ENCODE peak calls at places on chromosome 18, in nine cellular contexts. One of them, this sample, is unnamed.

GRCh38 chr18:41966943-41967342 is 11.9 kb downstream of the PIK3C3 start:
- DNase-seq in upper lobe of right lung: no peak
- DNase-seq in prostate gland: no peak
- DNase-seq in DND-41: no peak
- DNase-seq in psoas muscle: no peak
- DNase-seq in foreskin fibroblast: peak; percentile 6
- DNase-seq in astrocyte of the spinal cord: no peak
- DNase-seq in RWPE2: no peak
- DNase-seq in lower leg skin: no peak
- DNase-seq in this sample: no peak

GRCh38 chr18:28875059-28875458 is 698.1 kb upstream of the CDH2 start:
- DNase-seq in foreskin fibroblast: no peak
- DNase-seq in RWPE2: no peak
- DNase-seq in upper lobe of right lung: no peak
- DNase-seq in astrocyte of the spinal cord: peak; percentile 21
- DNase-seq in lower leg skin: no peak
- DNase-seq in prostate gland: no peak
- DNase-seq in DND-41: no peak
- DNase-seq in psoas muscle: no peak
- DNase-seq in this sample: peak; percentile 60

GRCh38 chr18:50870138-50870845 is 8.6 kb upstream of the ME2 start:
- DNase-seq in psoas muscle: no peak
- DNase-seq in prostate gland: peak; percentile 63
- DNase-seq in RWPE2: peak; percentile 85
- DNase-seq in lower leg skin: no peak
- DNase-seq in upper lobe of right lung: peak; percentile 66
- DNase-seq in foreskin fibroblast: peak; percentile 78
- DNase-seq in DND-41: no peak
- DNase-seq in astrocyte of the spinal cord: peak; percentile 71
- DNase-seq in this sample: no peak

GRCh38 chr18:48803951-48804855 is 146.6 kb downstream of the SMAD7 start:
- DNase-seq in DND-41: no peak
- DNase-seq in psoas muscle: no peak
- DNase-seq in prostate gland: no peak
- DNase-seq in astrocyte of the spinal cord: no peak
- DNase-seq in RWPE2: peak; percentile 52
- DNase-seq in upper lobe of right lung: peak; percentile 45
- DNase-seq in lower leg skin: peak; percentile 78
- DNase-seq in foreskin fibroblast: no peak
- DNase-seq in this sample: no peak

GRCh38 chr18:28287146-28287545 is 110.2 kb upstream of the CDH2 start:
- DNase-seq in RWPE2: no peak
- DNase-seq in prostate gland: no peak
- DNase-seq in lower leg skin: no peak
- DNase-seq in astrocyte of the spinal cord: no peak
- DNase-seq in psoas muscle: no peak
- DNase-seq in upper lobe of right lung: no peak
- DNase-seq in DND-41: no peak
- DNase-seq in foreskin fibroblast: no peak
- DNase-seq in this sample: no peak

GRCh38 chr18:11689972-11690570 is 1.0 kb downstream of the GNAL start:
- DNase-seq in astrocyte of the spinal cord: peak; percentile 10
- DNase-seq in prostate gland: no peak
- DNase-seq in foreskin fibroblast: peak; percentile 53
- DNase-seq in lower leg skin: peak; percentile 82
- DNase-seq in DND-41: no peak
- DNase-seq in RWPE2: no peak
- DNase-seq in psoas muscle: no peak
- DNase-seq in upper lobe of right lung: no peak
- DNase-seq in this sample: peak; percentile 3

GRCh38 chr18:63905361-63905760 is 2.4 kb upstream of the SERPINB10 start:
- DNase-seq in prostate gland: no peak
- DNase-seq in lower leg skin: no peak
- DNase-seq in astrocyte of the spinal cord: no peak
- DNase-seq in RWPE2: no peak
- DNase-seq in psoas muscle: no peak
- DNase-seq in foreskin fibroblast: peak; percentile 52
- DNase-seq in DND-41: no peak
- DNase-seq in upper lobe of right lung: no peak
- DNase-seq in this sample: no peak

GRCh38 chr18:40956213-40956612 is 998.8 kb upstream of the PIK3C3 start:
- DNase-seq in prostate gland: no peak
- DNase-seq in astrocyte of the spinal cord: no peak
- DNase-seq in RWPE2: no peak
- DNase-seq in foreskin fibroblast: no peak
- DNase-seq in psoas muscle: no peak
- DNase-seq in lower leg skin: no peak
- DNase-seq in upper lobe of right lung: no peak
- DNase-seq in DND-41: no peak
- DNase-seq in this sample: no peak

GRCh38 chr18:44309185-44309584 is 371.5 kb upstream of the SETBP1 start:
- DNase-seq in psoas muscle: no peak
- DNase-seq in upper lobe of right lung: no peak
- DNase-seq in RWPE2: no peak
- DNase-seq in prostate gland: no peak
- DNase-seq in foreskin fibroblast: peak; percentile 65
- DNase-seq in lower leg skin: no peak
- DNase-seq in DND-41: no peak
- DNase-seq in astrocyte of the spinal cord: peak; percentile 54
- DNase-seq in this sample: peak; percentile 5

GRCh38 chr18:36456622-36457021 is 159.1 kb downstream of the FHOD3 start:
- DNase-seq in psoas muscle: no peak
- DNase-seq in upper lobe of right lung: no peak
- DNase-seq in foreskin fibroblast: no peak
- DNase-seq in prostate gland: no peak
- DNase-seq in DND-41: no peak
- DNase-seq in RWPE2: no peak
- DNase-seq in lower leg skin: no peak
- DNase-seq in astrocyte of the spinal cord: no peak
- DNase-seq in this sample: no peak

GRCh38 chr18:240175-240574 is 27.7 kb downstream of the THOC1 start:
- DNase-seq in lower leg skin: no peak
- DNase-seq in upper lobe of right lung: no peak
- DNase-seq in astrocyte of the spinal cord: no peak
- DNase-seq in prostate gland: no peak
- DNase-seq in foreskin fibroblast: no peak
- DNase-seq in DND-41: no peak
- DNase-seq in RWPE2: no peak
- DNase-seq in psoas muscle: no peak
- DNase-seq in this sample: no peak

GRCh38 chr18:13615432-13615861 is 110.9 kb downstream of the FAM210A start:
- DNase-seq in lower leg skin: no peak
- DNase-seq in psoas muscle: no peak
- DNase-seq in DND-41: no peak
- DNase-seq in foreskin fibroblast: no peak
- DNase-seq in RWPE2: no peak
- DNase-seq in upper lobe of right lung: no peak
- DNase-seq in astrocyte of the spinal cord: peak; percentile 5
- DNase-seq in prostate gland: no peak
- DNase-seq in this sample: no peak

GRCh38 chr18:48161201-48161910 is 230.9 kb upstream of the SMAD2 start:
- DNase-seq in RWPE2: peak; percentile 80
- DNase-seq in upper lobe of right lung: peak; percentile 91
- DNase-seq in DND-41: peak; percentile 76
- DNase-seq in prostate gland: peak; percentile 72
- DNase-seq in foreskin fibroblast: peak; percentile 80
- DNase-seq in lower leg skin: peak; percentile 96
- DNase-seq in astrocyte of the spinal cord: peak; percentile 52
- DNase-seq in psoas muscle: peak; percentile 82
- DNase-seq in this sample: no peak

GRCh38 chr18:64271264-64271663 is 122.4 kb upstream of the LINC00305 start:
- DNase-seq in upper lobe of right lung: no peak
- DNase-seq in foreskin fibroblast: no peak
- DNase-seq in lower leg skin: no peak
- DNase-seq in RWPE2: no peak
- DNase-seq in prostate gland: no peak
- DNase-seq in DND-41: no peak
- DNase-seq in psoas muscle: no peak
- DNase-seq in astrocyte of the spinal cord: no peak
- DNase-seq in this sample: no peak

GRCh38 chr18:31658670-31659573 is 25.5 kb downstream of the B4GALT6 start:
- DNase-seq in DND-41: no peak
- DNase-seq in foreskin fibroblast: no peak
- DNase-seq in prostate gland: no peak
- DNase-seq in psoas muscle: no peak
- DNase-seq in RWPE2: no peak
- DNase-seq in lower leg skin: no peak
- DNase-seq in astrocyte of the spinal cord: peak; percentile 48
- DNase-seq in upper lobe of right lung: no peak
- DNase-seq in this sample: peak; percentile 0

GRCh38 chr18:62777814-62778213 is 62.5 kb downstream of the PHLPP1 start:
- DNase-seq in psoas muscle: no peak
- DNase-seq in foreskin fibroblast: peak; percentile 49
- DNase-seq in DND-41: no peak
- DNase-seq in prostate gland: no peak
- DNase-seq in lower leg skin: no peak
- DNase-seq in RWPE2: no peak
- DNase-seq in astrocyte of the spinal cord: no peak
- DNase-seq in upper lobe of right lung: no peak
- DNase-seq in this sample: no peak

GRCh38 chr18:67318651-67319050 is 197.9 kb downstream of the DSEL start:
- DNase-seq in foreskin fibroblast: peak; percentile 59
- DNase-seq in psoas muscle: no peak
- DNase-seq in astrocyte of the spinal cord: peak; percentile 61
- DNase-seq in upper lobe of right lung: no peak
- DNase-seq in lower leg skin: no peak
- DNase-seq in DND-41: no peak
- DNase-seq in RWPE2: no peak
- DNase-seq in prostate gland: no peak
- DNase-seq in this sample: no peak

GRCh38 chr18:36256094-36256493 is 41.4 kb upstream of the FHOD3 start:
- DNase-seq in foreskin fibroblast: no peak
- DNase-seq in prostate gland: no peak
- DNase-seq in psoas muscle: no peak
- DNase-seq in RWPE2: no peak
- DNase-seq in lower leg skin: no peak
- DNase-seq in astrocyte of the spinal cord: no peak
- DNase-seq in DND-41: no peak
- DNase-seq in upper lobe of right lung: no peak
- DNase-seq in this sample: no peak

GRCh38 chr18:46324556-46324955 is 220.4 kb downstream of the HAUS1 start:
- DNase-seq in DND-41: peak; percentile 34
- DNase-seq in psoas muscle: no peak
- DNase-seq in foreskin fibroblast: peak; percentile 77
- DNase-seq in RWPE2: no peak
- DNase-seq in astrocyte of the spinal cord: peak; percentile 44
- DNase-seq in lower leg skin: no peak
- DNase-seq in prostate gland: no peak
- DNase-seq in upper lobe of right lung: no peak
- DNase-seq in this sample: no peak

GRCh38 chr18:24683965-24684364 is 223.5 kb downstream of the HRH4 start:
- DNase-seq in astrocyte of the spinal cord: no peak
- DNase-seq in prostate gland: no peak
- DNase-seq in lower leg skin: no peak
- DNase-seq in psoas muscle: no peak
- DNase-seq in upper lobe of right lung: no peak
- DNase-seq in DND-41: no peak
- DNase-seq in foreskin fibroblast: no peak
- DNase-seq in RWPE2: no peak
- DNase-seq in this sample: no peak

GRCh38 chr18:78699516-78699915 is 280.1 kb upstream of the SALL3 start:
- DNase-seq in DND-41: no peak
- DNase-seq in lower leg skin: peak; percentile 78
- DNase-seq in foreskin fibroblast: no peak
- DNase-seq in psoas muscle: no peak
- DNase-seq in RWPE2: no peak
- DNase-seq in prostate gland: peak; percentile 34
- DNase-seq in upper lobe of right lung: no peak
- DNase-seq in astrocyte of the spinal cord: no peak
- DNase-seq in this sample: no peak

GRCh38 chr18:26771524-26771923 is 94.0 kb downstream of the AQP4 start:
- DNase-seq in upper lobe of right lung: no peak
- DNase-seq in psoas muscle: no peak
- DNase-seq in DND-41: peak; percentile 45
- DNase-seq in lower leg skin: no peak
- DNase-seq in astrocyte of the spinal cord: no peak
- DNase-seq in foreskin fibroblast: peak; percentile 4
- DNase-seq in prostate gland: no peak
- DNase-seq in RWPE2: no peak
- DNase-seq in this sample: no peak
- TF ChIP-seq CTCF in upper lobe of right lung: peak; percentile 38
- TF ChIP-seq CTCF in psoas muscle: no peak
- TF ChIP-seq CTCF in DND-41: peak; percentile 68
- TF ChIP-seq CTCF in lower leg skin: no peak
- TF ChIP-seq CTCF in astrocyte of the spinal cord: peak; percentile 31
- TF ChIP-seq CTCF in foreskin fibroblast: peak; percentile 6
- TF ChIP-seq CTCF in prostate gland: peak; percentile 36
- TF ChIP-seq CTCF in RWPE2: no peak
- TF ChIP-seq CTCF in this sample: peak; percentile 37

GRCh38 chr18:55546873-55547704 is 40.9 kb downstream of the TCF4 start:
- DNase-seq in astrocyte of the spinal cord: peak; percentile 86
- DNase-seq in DND-41: no peak
- DNase-seq in RWPE2: no peak
- DNase-seq in upper lobe of right lung: no peak
- DNase-seq in lower leg skin: no peak
- DNase-seq in prostate gland: no peak
- DNase-seq in psoas muscle: no peak
- DNase-seq in foreskin fibroblast: peak; percentile 70
- DNase-seq in this sample: peak; percentile 86
- H3K4me3 ChIP-seq in astrocyte of the spinal cord: peak overlapping the region; percentile 17
- H3K4me3 ChIP-seq in DND-41: no peak overlapping the region
- H3K4me3 ChIP-seq in RWPE2: no peak overlapping the region
- H3K4me3 ChIP-seq in upper lobe of right lung: no peak overlapping the region
- H3K4me3 ChIP-seq in lower leg skin: no peak overlapping the region
- H3K4me3 ChIP-seq in prostate gland: no peak overlapping the region
- H3K4me3 ChIP-seq in psoas muscle: peak overlapping the region; percentile 56
- H3K4me3 ChIP-seq in foreskin fibroblast: peak overlapping the region; percentile 44
- H3K4me3 ChIP-seq in this sample: peak overlapping the region; percentile 11

DNA sequence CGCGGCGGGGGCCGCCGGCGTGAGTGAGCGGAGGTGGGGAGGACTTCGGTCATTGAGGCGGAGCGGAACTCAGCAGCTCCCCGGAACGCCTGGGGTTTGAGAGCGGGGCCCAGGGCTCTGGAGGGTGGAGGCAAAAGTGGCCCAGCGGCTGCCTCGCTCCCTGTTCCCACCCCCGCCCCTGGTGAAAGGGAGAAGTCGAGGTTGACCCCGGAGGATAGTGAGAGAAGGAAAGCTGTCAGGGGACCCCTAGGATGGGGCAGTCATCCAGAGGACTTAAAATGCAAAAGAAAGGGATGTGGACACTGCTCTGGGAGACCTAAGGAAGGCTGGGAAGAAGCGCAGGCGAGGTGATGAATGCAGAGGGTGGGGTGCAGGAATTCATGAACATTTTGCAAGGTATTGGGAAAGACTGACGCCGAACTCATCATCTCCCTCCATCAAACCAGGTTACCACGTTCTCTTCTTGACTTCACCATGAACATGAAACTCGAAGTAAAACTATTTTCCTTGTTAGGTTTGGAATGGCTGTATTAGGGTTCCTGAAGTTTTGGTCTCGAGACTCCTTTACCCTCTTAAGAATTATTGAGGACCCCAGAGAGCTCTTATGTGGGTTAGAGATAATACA is 788 bp downstream of the MALT1 start:
- DNase-seq in foreskin fibroblast: peak; percentile 62
- DNase-seq in psoas muscle: no peak
- DNase-seq in lower leg skin: no peak
- DNase-seq in upper lobe of right lung: no peak
- DNase-seq in prostate gland: peak; percentile 28
- DNase-seq in astrocyte of the spinal cord: peak; percentile 33
- DNase-seq in DND-41: no peak
- DNase-seq in RWPE2: no peak
- DNase-seq in this sample: no peak
- TF ChIP-seq CTCF in foreskin fibroblast: no peak
- TF ChIP-seq CTCF in psoas muscle: no peak
- TF ChIP-seq CTCF in lower leg skin: no peak
- TF ChIP-seq CTCF in upper lobe of right lung: no peak
- TF ChIP-seq CTCF in prostate gland: no peak
- TF ChIP-seq CTCF in astrocyte of the spinal cord: no peak
- TF ChIP-seq CTCF in DND-41: no peak
- TF ChIP-seq CTCF in RWPE2: peak; percentile 18
- TF ChIP-seq CTCF in this sample: no peak

GRCh38 chr18:21739604-21740473 is 753 bp upstream of the MIB1 start:
- DNase-seq in RWPE2: no peak
- DNase-seq in upper lobe of right lung: no peak
- DNase-seq in lower leg skin: no peak
- DNase-seq in foreskin fibroblast: no peak
- DNase-seq in prostate gland: no peak
- DNase-seq in DND-41: no peak
- DNase-seq in astrocyte of the spinal cord: no peak
- DNase-seq in psoas muscle: no peak
- DNase-seq in this sample: no peak
- H3K4me3 ChIP-seq in RWPE2: peak overlapping the region; percentile 71
- H3K4me3 ChIP-seq in upper lobe of right lung: peak overlapping the region; percentile 73
- H3K4me3 ChIP-seq in lower leg skin: no peak overlapping the region
- H3K4me3 ChIP-seq in foreskin fibroblast: peak overlapping the region; percentile 50
- H3K4me3 ChIP-seq in prostate gland: peak overlapping the region; percentile 89
- H3K4me3 ChIP-seq in DND-41: peak overlapping the region; percentile 99
- H3K4me3 ChIP-seq in astrocyte of the spinal cord: peak overlapping the region; percentile 9
- H3K4me3 ChIP-seq in psoas muscle: peak overlapping the region; percentile 99
- H3K4me3 ChIP-seq in this sample: peak overlapping the region; percentile 91

This sample was measured in astrocyte of the cerebellum.